ENCODE peak calls at places on chromosomes 11 and 22, in ten cellular contexts. U is A549, R is tibial artery, L is right lobe of liver, S is GM23248, E is upper lobe of left lung, H is esophagus squamous epithelium, C is heart left ventricle, F is left ventricle myocardium inferior, B is lower lobe of right lung. Q is an unnamed sample.

GRCh38 chr11:27611946-27612455 is 88.3 kb downstream of the BDNF start:
- DNase-seq in U (no peak), R (no peak), L (no peak), S (peak), E (no peak), H (no peak), C (no peak), F (no peak), B (no peak), Q (no peak)

GRCh38 chr22:50327711-50328019 is 853 bp upstream of the DENND6B start:
- DNase-seq in U (no peak), R (no peak), L (no peak), S (no peak), E (no peak), H (no peak), C (no peak), F (no peak), B (no peak), Q (no peak)

GRCh38 chr11:62851807-62852522 is 12.6 kb upstream of the WDR74 start:
- DNase-seq in U (no peak), R (no peak), L (no peak), S (no peak), E (no peak), H (no peak), C (no peak), F (no peak), B (no peak), Q (no peak)

GRCh38 chr22:22024440-22024839 is 41.9 kb upstream of the TOP3B start:
- DNase-seq in U (no peak), R (no peak), L (no peak), S (no peak), E (no peak), H (no peak), C (no peak), F (no peak), B (no peak), Q (no peak)

GRCh38 chr11:131652231-131652630 is 281.8 kb downstream of the NTM start:
- DNase-seq in U (no peak), R (no peak), L (no peak), S (no peak), E (no peak), H (no peak), C (no peak), F (no peak), B (no peak), Q (no peak)

GRCh38 chr11:79042824-79043223 is 398.0 kb downstream of the TENM4 start:
- DNase-seq in U (no peak), R (no peak), L (no peak), S (no peak), E (no peak), H (no peak), C (no peak), F (no peak), B (no peak), Q (no peak)

GRCh38 chr11:47593934-47594855 is at the start of gene C1QTNF4:
- DNase-seq in U (no peak), R (no peak), L (no peak), S (no peak), E (peak), H (no peak), C (no peak), F (no peak), B (no peak), Q (no peak)

GRCh38 chr22:23110190-23110921 is 31.4 kb downstream of the RSPH14 start:
- DNase-seq in U (no peak), R (no peak), L (no peak), S (no peak), E (peak), H (no peak), C (no peak), F (no peak), B (no peak), Q (no peak)

GRCh38 chr11:20887137-20887536 is 217.8 kb downstream of the NELL1 start:
- DNase-seq in U (no peak), R (no peak), L (no peak), S (no peak), E (no peak), H (no peak), C (no peak), F (no peak), B (no peak), Q (no peak)

GRCh38 chr11:83280256-83280655 is 5.9 kb downstream of the CCDC90B start:
- DNase-seq in U (no peak), R (no peak), L (no peak), S (no peak), E (no peak), H (no peak), C (no peak), F (no peak), B (no peak), Q (no peak)

GRCh38 chr11:102840018-102840417 is 3.4 kb downstream of the MMP3 start:
- DNase-seq in U (no peak), R (no peak), L (no peak), S (no peak), E (no peak), H (no peak), C (no peak), F (no peak), B (no peak), Q (no peak)

GRCh38 chr11:121417607-121418006 is 34.5 kb upstream of the SORL1 start:
- DNase-seq in U (no peak), R (no peak), L (no peak), S (no peak), E (no peak), H (no peak), C (no peak), F (no peak), B (no peak), Q (no peak)

GRCh38 chr11:129580278-129580677 is 204.6 kb downstream of the BARX2 start:
- DNase-seq in U (no peak), R (no peak), L (no peak), S (no peak), E (no peak), H (no peak), C (no peak), F (no peak), B (no peak), Q (no peak)

GRCh38 chr11:75342966-75343870 is 8.2 kb downstream of the ARRB1 start:
- DNase-seq in U (peak), R (no peak), L (peak), S (peak), E (no peak), H (no peak), C (no peak), F (no peak), B (peak), Q (no peak)

GRCh38 chr11:8631395-8632110 is 37.5 kb upstream of the STK33 start:
- DNase-seq in U (no peak), R (no peak), L (no peak), S (peak), E (no peak), H (no peak), C (no peak), F (no peak), B (no peak), Q (no peak)

GRCh38 chr11:120674537-120674936 is 163.0 kb downstream of the GRIK4 start:
- DNase-seq in U (no peak), R (no peak), L (no peak), S (no peak), E (no peak), H (no peak), C (no peak), F (no peak), B (no peak), Q (no peak)

GRCh38 chr11:12066799-12067508 is 43.4 kb upstream of the MICAL2 start:
- DNase-seq in U (peak), R (peak), L (peak), S (peak), E (no peak), H (no peak), C (no peak), F (no peak), B (peak), Q (peak)

GRCh38 chr22:38599466-38599865 is 29.5 kb upstream of the DMC1 start:
- DNase-seq in U (no peak), R (no peak), L (no peak), S (no peak), E (peak), H (no peak), C (no peak), F (no peak), B (no peak), Q (no peak)

GRCh38 chr11:4041731-4042391 is 52.7 kb upstream of the RRM1 start:
- DNase-seq in U (no peak), R (no peak), L (no peak), S (no peak), E (no peak), H (no peak), C (no peak), F (no peak), B (no peak), Q (no peak)

GRCh38 chr11:48109046-48109666 is 107.5 kb upstream of the OR4B1 start:
- DNase-seq in U (peak), R (no peak), L (no peak), S (peak), E (no peak), H (no peak), C (no peak), F (no peak), B (no peak), Q (no peak)

GRCh38 chr22:28283025-28283654 is 364.1 kb upstream of the PITPNB start:
- DNase-seq in U (no peak), R (peak), L (no peak), S (peak), E (no peak), H (no peak), C (no peak), F (no peak), B (no peak), Q (no peak)

GRCh38 chr22:23237841-23238240 is 57.5 kb downstream of the BCR start:
- DNase-seq in U (no peak), R (no peak), L (no peak), S (no peak), E (no peak), H (no peak), C (no peak), F (no peak), B (no peak), Q (no peak)

GRCh38 chr11:67320011-67320410 is 16.7 kb downstream of the SSH3 start:
- DNase-seq in U (no peak), R (no peak), L (no peak), S (peak), E (no peak), H (no peak), C (no peak), F (no peak), B (no peak), Q (no peak)

GRCh38 chr11:110286298-110287040 is 9.9 kb downstream of the RDX start:
- DNase-seq in U (no peak), R (no peak), L (no peak), S (no peak), E (no peak), H (no peak), C (no peak), F (no peak), B (no peak), Q (no peak)

GRCh38 chr22:20405931-20406685 is 12.2 kb downstream of the ZNF74 start:
- DNase-seq in U (no peak), R (no peak), L (no peak), S (no peak), E (peak), H (no peak), C (no peak), F (no peak), B (peak), Q (no peak)

GRCh38 chr11:20029193-20029592 is 131.1 kb downstream of the DBX1 start:
- DNase-seq in U (no peak), R (no peak), L (no peak), S (no peak), E (no peak), H (no peak), C (no peak), F (no peak), B (no peak), Q (no peak)

GRCh38 chr11:13339196-13340153 is 61.9 kb downstream of the BMAL1 start:
- DNase-seq in U (peak), R (no peak), L (no peak), S (peak), E (no peak), H (no peak), C (no peak), F (no peak), B (no peak), Q (no peak)

DNA sequence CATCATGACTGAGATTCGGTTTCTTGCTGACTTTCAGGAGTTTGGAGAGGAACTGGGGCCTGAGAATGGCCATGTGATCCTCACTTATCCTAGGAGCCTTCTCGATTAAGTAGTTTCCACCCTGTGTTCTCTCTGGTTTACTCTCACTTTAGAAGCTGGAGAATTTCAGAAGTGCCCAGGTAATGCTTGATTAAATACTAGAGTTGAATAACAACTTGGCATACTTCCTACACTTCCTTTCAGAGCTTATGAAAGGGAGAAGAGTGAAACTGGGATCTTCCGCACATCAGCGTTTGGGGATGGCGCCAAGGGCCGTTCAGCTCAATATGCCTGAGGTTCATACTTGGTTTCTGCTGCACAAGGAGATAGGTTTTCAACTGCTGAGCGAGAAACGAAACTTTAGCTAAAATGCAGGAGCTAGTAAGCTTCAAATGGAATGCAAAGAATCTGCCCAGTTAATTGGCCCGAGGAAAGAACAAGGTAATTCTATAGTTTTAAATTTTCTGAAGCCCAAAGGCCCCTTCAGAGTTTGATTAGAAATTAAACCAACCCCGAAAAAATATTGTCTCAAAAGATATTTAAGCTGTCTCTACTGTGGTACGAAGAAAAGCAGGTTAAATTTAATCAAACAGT is 823 bp upstream of the MUC15 start:
- DNase-seq in U (no peak), R (no peak), L (no peak), S (no peak), E (no peak), H (no peak), C (no peak), F (no peak), B (peak), Q (no peak)
- H3K27ac ChIP-seq in U (no peak), R (no peak), L (no peak), S (no peak), E (peak), H (peak), C (no peak), F (no peak), B (peak), Q (no peak)

GRCh38 chr11:128492903-128493569 is 94.3 kb downstream of the ETS1 start:
- DNase-seq in U (no peak), R (no peak), L (no peak), S (peak), E (no peak), H (no peak), C (no peak), F (no peak), B (no peak), Q (no peak)

GRCh38 chr11:128491195-128491936 is 96.0 kb downstream of the ETS1 start:
- DNase-seq in U (no peak), R (no peak), L (no peak), S (peak), E (no peak), H (no peak), C (no peak), F (no peak), B (no peak), Q (no peak)

GRCh38 chr11:128493570-128493965 is 93.8 kb downstream of the ETS1 start:
- DNase-seq in U (no peak), R (no peak), L (no peak), S (peak), E (no peak), H (no peak), C (no peak), F (no peak), B (no peak), Q (no peak)

GRCh38 chr11:128494418-128495332 is 92.7 kb downstream of the ETS1 start:
- DNase-seq in U (no peak), R (no peak), L (no peak), S (no peak), E (no peak), H (no peak), C (no peak), F (no peak), B (no peak), Q (no peak)

DNA sequence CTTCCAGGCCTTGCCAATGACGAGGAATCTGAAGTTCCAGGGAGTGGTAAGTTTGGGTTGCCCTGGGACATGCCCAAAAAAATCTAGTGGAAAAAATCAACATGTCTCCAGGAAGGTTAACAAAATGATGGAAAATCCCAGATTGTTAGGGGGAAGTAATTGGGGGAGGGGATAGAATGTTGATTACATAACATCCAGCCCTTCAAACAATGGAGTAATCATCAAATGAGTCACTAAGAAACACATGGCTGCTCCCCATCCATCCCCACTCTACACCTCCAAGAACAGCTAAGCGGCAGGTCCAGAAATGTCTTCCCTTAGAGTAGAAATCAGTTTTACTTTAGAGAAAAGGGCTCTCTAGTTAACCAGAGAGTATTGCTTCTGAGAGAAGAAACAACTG is 94.9 kb downstream of the ETS1 start:
- DNase-seq in U (no peak), R (no peak), L (no peak), S (peak), E (no peak), H (no peak), C (no peak), F (no peak), B (no peak), Q (no peak)
- H3K27ac ChIP-seq in U (peak), R (peak), L (no peak), S (peak), E (peak), H (peak), C (peak), F (peak), B (peak), Q (peak)

GRCh38 chr11:65445604-65446445 is 23.2 kb downstream of the NEAT1 start:
- DNase-seq in U (no peak), R (no peak), L (peak), S (peak), E (peak), H (no peak), C (no peak), F (no peak), B (no peak), Q (peak)

GRCh38 chr11:65445101-65445603 is 22.6 kb downstream of the NEAT1 start:
- DNase-seq in U (no peak), R (no peak), L (peak), S (peak), E (peak), H (no peak), C (no peak), F (no peak), B (no peak), Q (no peak)

GRCh38 chr11:65446446-65447277 is 24.1 kb downstream of the NEAT1 start:
- DNase-seq in U (no peak), R (no peak), L (peak), S (peak), E (peak), H (no peak), C (no peak), F (peak), B (no peak), Q (peak)

GRCh38 chr11:65448418-65449196 is 26.0 kb downstream of the NEAT1 start:
- DNase-seq in U (peak), R (no peak), L (peak), S (peak), E (no peak), H (no peak), C (no peak), F (no peak), B (no peak), Q (peak)

GRCh38 chr11:65448074-65448417 is 25.4 kb downstream of the NEAT1 start:
- DNase-seq in U (no peak), R (no peak), L (no peak), S (peak), E (no peak), H (no peak), C (no peak), F (no peak), B (no peak), Q (no peak)
- H3K27ac ChIP-seq in U (no peak), R (peak), L (no peak), S (peak), E (peak), H (peak), C (peak), F (peak), B (no peak), Q (no peak)

DNA sequence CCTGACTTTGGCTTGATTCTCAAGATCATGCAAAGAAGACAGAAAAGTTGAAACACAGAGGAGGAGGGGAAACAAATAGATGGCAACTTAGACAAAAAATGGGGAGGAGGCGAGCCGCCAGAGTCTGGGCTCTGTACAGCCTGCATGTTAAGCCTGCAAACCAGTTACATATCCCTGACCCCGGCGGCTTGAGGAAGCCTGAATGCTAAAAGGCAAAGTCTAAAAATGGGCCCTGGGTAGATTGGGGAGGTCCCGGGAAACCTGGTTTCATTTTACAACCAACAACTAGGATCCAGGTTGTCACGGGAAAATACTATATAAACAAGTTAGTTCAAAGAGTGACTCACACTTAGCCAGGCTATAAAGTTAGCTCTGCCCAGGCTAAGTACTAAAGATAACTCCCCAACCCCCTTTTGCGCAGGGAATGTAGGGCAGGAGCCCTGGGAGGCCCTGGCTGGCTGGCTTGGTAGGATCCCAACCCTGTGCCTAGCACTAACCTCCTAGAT is 18.8 kb upstream of the ZBTB16 start:
- DNase-seq in U (peak), R (no peak), L (peak), S (peak), E (no peak), H (no peak), C (no peak), F (no peak), B (no peak), Q (peak)
- H3K27ac ChIP-seq in U (no peak), R (peak), L (no peak), S (no peak), E (peak), H (no peak), C (no peak), F (peak), B (no peak), Q (peak)

GRCh38 chr11:74138572-74138971 is 32.2 kb downstream of the C2CD3 start:
- DNase-seq in U (peak), R (no peak), L (no peak), S (peak), E (no peak), H (no peak), C (peak), F (no peak), B (no peak), Q (peak)

GRCh38 chr11:74139151-74139918 is 31.5 kb downstream of the C2CD3 start:
- DNase-seq in U (peak), R (no peak), L (no peak), S (peak), E (no peak), H (no peak), C (no peak), F (no peak), B (no peak), Q (no peak)

GRCh38 chr11:74142624-74143023 is 28.2 kb downstream of the C2CD3 start:
- DNase-seq in U (no peak), R (no peak), L (no peak), S (peak), E (no peak), H (no peak), C (no peak), F (no peak), B (no peak), Q (no peak)

GRCh38 chr11:74141908-74142307 is 28.9 kb downstream of the C2CD3 start:
- DNase-seq in U (no peak), R (no peak), L (no peak), S (no peak), E (no peak), H (no peak), C (no peak), F (no peak), B (no peak), Q (no peak)

DNA sequence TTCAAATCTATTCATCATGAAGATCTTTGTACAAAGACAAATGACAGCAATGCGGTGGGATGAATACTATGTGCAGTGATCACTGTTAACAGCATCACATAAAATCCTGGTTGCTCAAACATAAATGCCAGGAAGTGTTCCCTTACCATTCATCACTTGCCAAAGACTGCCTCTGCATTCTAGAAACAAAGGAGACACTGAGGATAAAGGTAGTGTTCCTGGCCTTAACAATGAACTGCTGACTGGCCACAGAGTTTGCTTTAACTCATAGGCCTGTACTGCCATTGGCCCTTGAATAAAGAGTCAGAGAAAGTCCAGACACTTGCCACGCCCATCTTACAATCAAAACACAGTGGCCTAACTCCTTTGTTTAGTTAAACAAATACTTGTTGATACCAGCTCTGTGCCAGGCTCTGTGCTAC is 29.5 kb downstream of the C2CD3 start:
- DNase-seq in U (peak), R (no peak), L (no peak), S (peak), E (no peak), H (no peak), C (no peak), F (no peak), B (no peak), Q (no peak)
- H3K27ac ChIP-seq in U (peak), R (no peak), L (no peak), S (no peak), E (no peak), H (no peak), C (no peak), F (no peak), B (no peak), Q (no peak)

Q was measured in uterus.